ENCODE peak calls at places on chromosome X, in nine cellular contexts. Y is NCI-H1105 treated with DMSO at 0.1 percent for 48 hours, J is SK-N-SH, C is NCI-H510A, K is RWPE1, S is uterus, H is right cardiac atrium, X is NCI-H1092 treated with DMSO at 0.1 percent for 48 hours, V is astrocyte of the spinal cord. D is an unnamed sample.

GRCh38 chrX:9690046-9690445 is 75.6 kb downstream of the GPR143 start:
- DNase-seq in X (no peak), J (no peak), K (no peak), V (no peak), C (no peak), H (no peak), S (no peak), Y (no peak), D (no peak)

GRCh38 chrX:45009371-45010000 is 136.5 kb downstream of the KDM6A start:
- DNase-seq in K (no peak), C (no peak), V (peak; percentile 21), Y (no peak), J (no peak), S (no peak), X (no peak), H (no peak), D (no peak)

GRCh38 chrX:93932471-93933220 is 258.6 kb downstream of the FAM133A start:
- DNase-seq in Y (no peak), K (no peak), V (no peak), H (no peak), C (no peak), S (no peak), J (no peak), X (no peak), D (no peak)

GRCh38 chrX:19571708-19572107 is 56.4 kb upstream of the MAP3K15 start:
- DNase-seq in Y (no peak), S (no peak), X (no peak), J (no peak), C (no peak), H (no peak), V (no peak), K (no peak), D (no peak)

GRCh38 chrX:13029831-13030771 is 14.3 kb downstream of the FAM9C start:
- DNase-seq in Y (no peak), V (no peak), J (no peak), K (no peak), X (no peak), S (no peak), C (no peak), H (no peak), D (no peak)

GRCh38 chrX:30931920-30932319 is 42.9 kb upstream of the TAB3 start:
- DNase-seq in X (no peak), V (no peak), S (no peak), C (no peak), H (no peak), Y (no peak), K (no peak), J (no peak), D (no peak)

GRCh38 chrX:155027509-155028066 is 944 bp downstream of the FUNDC2 start:
- DNase-seq in K (peak; percentile 4), S (peak; percentile 46), Y (peak; percentile 66), X (peak; percentile 57), V (peak; percentile 67), C (peak; percentile 12), H (no peak), J (no peak), D (no peak)

GRCh38 chrX:65689377-65689776 is 21.9 kb downstream of the MSN start:
- DNase-seq in H (no peak), J (no peak), X (no peak), V (no peak), K (no peak), S (no peak), C (no peak), Y (no peak), D (no peak)

GRCh38 chrX:106774981-106775380 is 27.5 kb upstream of the TBC1D8B start:
- DNase-seq in S (no peak), J (no peak), C (no peak), K (no peak), V (no peak), H (no peak), Y (no peak), X (no peak), D (no peak)

GRCh38 chrX:1427756-1428155 is 25.0 kb downstream of the ASMTL start:
- DNase-seq in K (no peak), C (no peak), S (no peak), J (no peak), Y (no peak), X (no peak), H (peak; percentile 26), V (no peak), D (no peak)

GRCh38 chrX:42577936-42578335 is 200.0 kb downstream of the PPP1R2C start:
- DNase-seq in X (no peak), H (no peak), K (no peak), C (no peak), V (peak; percentile 15), Y (no peak), J (no peak), S (no peak), D (no peak)

GRCh38 chrX:23694606-23695005 is 27.3 kb downstream of the PRDX4 start:
- DNase-seq in V (peak; percentile 54), J (peak; percentile 67), C (peak; percentile 12), S (peak; percentile 57), X (peak; percentile 20), K (peak; percentile 44), H (peak; percentile 82), Y (peak; percentile 27), D (no peak)

GRCh38 chrX:141989802-141990201 is 86.1 kb downstream of the MAGEC1 start:
- DNase-seq in H (no peak), K (no peak), S (no peak), J (no peak), X (no peak), V (peak; percentile 18), C (no peak), Y (no peak), D (no peak)

GRCh38 chrX:17062065-17062464 is 115.6 kb downstream of the REPS2 start:
- DNase-seq in X (no peak), H (no peak), C (no peak), V (no peak), K (no peak), S (no peak), J (no peak), Y (no peak), D (no peak)

GRCh38 chrX:2928583-2929434 is at the start of gene ARSD:
- DNase-seq in X (no peak), J (peak; percentile 86), H (peak; percentile 97), K (peak; percentile 67), C (peak; percentile 75), V (peak; percentile 97), Y (no peak), S (peak; percentile 94), D (no peak)

D was measured in NCI-H1436 treated with DMSO at 0.1 percent for 48 hours.